ENCODE peak calls at places on chromosomes 5 and 9, in four cellular contexts. T is astrocyte of the spinal cord, I is HCT116, A is PC-9. O is an unnamed sample.

GRCh38 chr5:124065508-124065907 is 553.5 kb downstream of the CSNK1G3 start:
- DNase-seq in T (no peak), I (no peak), A (no peak), O (no peak)

GRCh38 chr5:123180676-123181393 is 91.8 kb downstream of the PRDM6 start:
- DNase-seq in T (no peak), I (no peak), A (no peak), O (no peak)

GRCh38 chr5:139911425-139912120 is 116.0 kb downstream of the PSD2 start:
- DNase-seq in T (no peak), I (no peak), A (no peak), O (no peak)

GRCh38 chr9:13934411-13934810 is 379.5 kb downstream of the NFIB start:
- DNase-seq in T (no peak), I (no peak), A (no peak), O (no peak)

GRCh38 chr5:134649163-134649916 is 755 bp downstream of the SEC24A start:
- DNase-seq in T (peak), I (no peak), A (no peak), O (no peak)

GRCh38 chr9:8437878-8438277 is 638.3 kb upstream of the DMAC1 start:
- DNase-seq in T (no peak), I (no peak), A (no peak), O (no peak)

GRCh38 chr5:149442563-149443182 is 63.6 kb upstream of the IL17B start:
- DNase-seq in T (peak), I (no peak), A (peak), O (peak)

GRCh38 chr9:115098226-115098965 is 19.6 kb downstream of the TNC start:
- DNase-seq in T (no peak), I (no peak), A (no peak), O (no peak)

GRCh38 chr5:39186722-39187539 is 32.4 kb downstream of the FYB1 start:
- DNase-seq in T (no peak), I (no peak), A (no peak), O (no peak)

GRCh38 chr5:159031513-159031912 is 68.2 kb downstream of the EBF1 start:
- DNase-seq in T (peak), I (no peak), A (no peak), O (no peak)
- TF ChIP-seq CTCF in T (no peak), I (no peak), A (no peak), O (no peak)

GRCh38 chr9:89412951-89413350 is 85.0 kb downstream of the SEMA4D start:
- DNase-seq in T (peak), I (no peak), A (no peak), O (no peak)

GRCh38 chr9:89411759-89412158 is 86.2 kb downstream of the SEMA4D start:
- DNase-seq in T (no peak), I (no peak), A (no peak), O (no peak)

GRCh38 chr9:89410022-89410421 is 87.9 kb downstream of the SEMA4D start:
- DNase-seq in T (no peak), I (no peak), A (no peak), O (no peak)

GRCh38 chr9:89408628-89409101 is 89.2 kb downstream of the SEMA4D start:
- DNase-seq in T (no peak), I (no peak), A (no peak), O (no peak)

GRCh38 chr9:89410709-89411111 is 87.2 kb downstream of the SEMA4D start:
- DNase-seq in T (no peak), I (no peak), A (no peak), O (no peak)
- TF ChIP-seq CTCF in T (no peak), I (no peak), A (peak), O (no peak)

DNA sequence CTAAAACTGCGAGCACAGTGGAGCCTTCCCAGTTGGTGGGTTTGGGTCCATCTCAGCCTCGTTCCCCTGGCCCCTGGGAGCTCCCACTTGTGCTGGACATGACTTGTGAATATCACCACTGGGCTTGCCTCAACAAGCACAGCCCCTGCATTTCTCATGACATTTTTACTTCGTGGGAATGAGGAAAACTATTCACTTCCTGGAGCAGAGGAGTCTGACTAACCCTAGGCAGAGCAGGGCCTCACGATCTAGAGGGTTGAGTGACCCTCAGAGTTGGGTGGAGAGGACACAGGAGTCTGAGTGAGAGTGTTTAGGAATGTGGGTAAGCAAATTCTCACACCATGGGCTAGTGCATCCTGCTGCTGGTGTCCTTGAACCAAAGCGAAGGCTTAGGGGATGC is 272.6 kb downstream of the ZSWIM6 start:
- DNase-seq in T (no peak), I (no peak), A (no peak), O (no peak)
- TF ChIP-seq CTCF in T (no peak), I (no peak), A (no peak), O (no peak)

DNA sequence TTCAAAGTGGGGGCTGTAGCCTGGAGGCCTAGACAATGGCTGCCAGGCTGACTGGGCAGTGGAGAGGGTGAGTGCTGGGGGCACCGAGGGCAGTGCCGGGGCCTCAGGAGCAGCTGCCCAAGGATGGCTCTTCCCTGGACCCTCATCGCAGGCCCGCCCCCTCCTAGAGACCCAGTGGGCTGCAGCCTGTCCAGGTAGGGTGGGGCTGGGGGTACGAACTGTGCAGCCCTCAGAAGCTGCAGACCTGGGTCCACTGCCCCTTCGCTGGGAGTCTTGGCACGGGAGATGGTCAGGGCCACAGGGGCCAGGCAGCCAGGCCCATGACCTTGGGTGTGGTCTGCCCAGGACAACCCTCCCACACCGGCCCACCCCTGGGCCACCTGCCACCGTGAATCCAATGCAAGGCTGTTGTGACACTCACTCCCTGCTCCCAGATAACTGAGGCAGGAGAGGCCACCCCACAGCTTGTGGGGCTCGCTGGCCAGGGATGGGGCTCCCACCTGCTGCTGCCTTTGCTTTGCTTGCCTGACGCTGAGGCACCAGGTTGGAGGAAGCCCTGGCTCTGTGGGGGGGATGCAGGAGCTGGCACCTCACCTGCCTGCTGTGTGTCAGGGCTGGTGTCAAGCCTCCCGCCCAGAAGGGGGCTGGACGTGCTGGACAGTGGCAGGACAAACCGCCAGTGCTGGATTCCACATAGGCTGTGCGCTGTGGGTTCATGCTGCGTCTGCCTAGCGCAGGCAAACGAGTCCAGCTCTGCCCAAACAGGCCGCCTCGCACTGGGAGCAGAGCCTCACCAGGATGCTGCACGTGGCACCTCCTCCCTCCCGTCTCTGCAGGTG is 23.1 kb upstream of the SLC9A3 start:
- DNase-seq in T (no peak), I (no peak), A (no peak), O (no peak)
- TF ChIP-seq CTCF in T (no peak), I (no peak), A (no peak), O (no peak)

DNA sequence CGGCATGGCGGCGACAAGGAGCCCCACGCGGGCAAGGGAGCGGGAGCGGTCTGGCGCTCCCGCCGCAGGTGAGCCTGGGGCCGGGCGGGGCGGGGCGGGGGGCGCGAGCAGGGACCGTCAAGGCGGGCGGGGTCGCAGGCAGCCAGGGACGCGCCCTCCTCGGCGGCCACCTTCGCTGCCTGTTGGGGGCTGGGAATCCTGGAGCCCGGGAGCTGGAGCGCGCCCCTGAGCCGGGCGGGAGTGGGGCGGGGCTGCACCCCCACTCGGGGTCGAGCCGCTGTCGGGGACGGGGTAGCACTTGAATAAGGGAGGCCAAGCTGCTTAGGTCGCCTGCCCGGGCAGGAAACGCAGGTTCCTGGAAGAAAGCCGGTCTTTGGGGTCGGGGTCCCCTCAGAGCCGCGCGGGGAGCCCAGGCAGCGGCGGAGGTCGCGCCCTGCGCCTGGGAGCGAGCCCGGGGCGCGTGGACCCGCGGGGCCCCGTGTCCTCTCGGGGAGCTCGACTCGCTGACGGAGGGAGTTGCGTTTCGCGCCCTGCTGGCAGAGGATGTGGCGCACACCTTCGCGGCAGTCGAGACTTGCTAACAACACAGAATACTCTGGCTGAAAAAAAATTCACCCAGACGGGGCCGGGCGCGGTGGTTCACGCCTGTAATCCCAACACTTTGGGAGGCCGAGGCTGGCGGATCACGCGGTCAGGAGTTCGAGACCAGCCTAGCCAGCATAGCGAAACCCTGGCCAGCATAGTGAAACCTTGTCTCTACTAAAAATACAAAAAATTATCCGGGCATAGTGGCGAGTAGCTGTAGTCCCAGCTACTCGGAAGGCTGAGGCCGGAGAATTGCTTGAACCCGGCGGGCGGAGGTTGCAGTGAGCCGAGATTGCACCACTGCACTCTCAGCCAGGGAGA is 552 bp downstream of the OTULINL start:
- DNase-seq in T (no peak), I (peak), A (peak), O (peak)
- TF ChIP-seq CTCF in T (no peak), I (peak), A (peak), O (no peak)

DNA sequence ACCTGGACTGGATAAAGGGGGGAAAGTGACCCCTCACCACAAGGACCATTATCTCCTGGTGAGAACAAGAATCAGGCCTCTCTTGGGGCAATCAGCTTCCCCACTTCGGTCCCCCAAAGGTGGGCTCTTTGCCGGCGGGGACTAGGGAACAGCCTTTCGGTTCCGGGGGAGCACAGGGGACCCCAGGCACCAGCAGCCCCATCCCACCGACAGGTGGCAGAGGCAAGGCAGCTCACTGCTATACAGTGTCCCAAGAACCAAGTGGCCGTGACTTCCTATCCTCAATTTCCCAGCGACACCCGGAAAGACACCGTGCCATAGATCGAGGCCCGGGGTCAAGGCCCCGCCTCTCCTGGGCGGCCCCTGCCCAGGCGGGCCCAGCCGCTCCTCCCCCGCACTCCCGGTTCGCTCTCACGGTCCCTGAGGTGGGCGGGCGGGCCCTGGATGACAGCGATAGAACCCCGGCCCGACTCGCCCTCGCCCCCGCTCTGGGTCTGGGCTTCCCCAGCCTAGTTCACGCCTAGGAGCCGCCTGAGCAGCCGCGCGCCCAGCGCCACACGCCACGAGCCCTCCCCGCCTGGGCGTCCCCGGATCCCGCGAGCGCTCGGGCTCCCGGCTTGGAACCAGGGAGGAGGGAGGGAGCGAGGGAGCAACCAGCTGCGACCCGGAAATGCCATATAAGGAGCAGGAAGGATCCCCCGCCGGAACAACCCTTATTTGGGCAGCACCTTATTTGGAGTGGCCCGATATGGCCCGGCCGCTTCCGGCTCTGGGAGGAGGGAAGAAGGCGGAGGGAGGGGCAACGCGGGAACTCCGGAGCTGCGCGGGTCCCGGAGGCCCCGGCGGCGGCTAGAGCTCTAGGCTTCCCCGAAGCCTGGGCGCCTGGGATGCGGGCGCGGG is 641 bp upstream of the EGR1 start:
- DNase-seq in T (peak), I (peak), A (peak), O (peak)
- TF ChIP-seq CTCF in T (no peak), I (no peak), A (peak), O (peak)

GRCh38 chr9:102832814-102833213 is 162.3 kb upstream of the CYLC2 start:
- DNase-seq in T (no peak), I (no peak), A (no peak), O (no peak)
- TF ChIP-seq CTCF in T (no peak), I (no peak), A (no peak), O (no peak)

DNA sequence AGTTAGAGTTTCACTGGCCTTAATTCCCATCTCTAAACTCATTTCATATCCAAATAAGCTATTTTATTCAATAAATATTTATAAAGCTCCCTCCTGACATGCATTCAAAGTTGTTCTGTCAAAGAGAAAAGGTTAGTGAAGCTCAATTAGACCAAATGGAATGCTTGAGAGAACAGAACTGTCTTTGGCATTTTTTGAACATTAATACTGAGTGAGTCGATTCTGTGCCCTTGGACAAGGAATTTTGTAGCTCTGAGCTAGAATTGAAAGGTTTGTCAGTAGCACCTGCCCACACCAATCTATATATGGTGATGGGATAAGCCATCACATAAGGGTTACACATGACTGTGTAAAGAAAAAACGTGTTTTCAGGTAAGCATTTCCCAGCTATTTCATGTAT is 631.2 kb upstream of the CCNG1 start:
- DNase-seq in T (no peak), I (no peak), A (no peak), O (no peak)
- TF ChIP-seq CTCF in T (no peak), I (no peak), A (no peak), O (no peak)